ENCODE peak calls at places on chromosomes 13 and 19, in four cellular contexts. One of them, this sample, is unnamed. For H4K20me1, the result is how much of the 10 kb centered on the place peaks cover.

GRCh38 chr13:99965329-99966000 is 6.1 kb downstream of the ZIC5 start:
- DNase-seq in GM23338: no peak
- DNase-seq in neural progenitor cell: no peak
- DNase-seq in HCT116: no peak
- DNase-seq in this sample: no peak

GRCh38 chr19:13396256-13397080 is 109.8 kb downstream of the CACNA1A start:
- DNase-seq in neural progenitor cell: peak
- DNase-seq in GM23338: peak
- DNase-seq in HCT116: peak
- DNase-seq in this sample: peak

GRCh38 chr13:31859546-31859945 is 120.2 kb downstream of the RXFP2 start:
- DNase-seq in HCT116: no peak
- DNase-seq in neural progenitor cell: no peak
- DNase-seq in GM23338: no peak
- DNase-seq in this sample: peak

GRCh38 chr19:10256970-10257615 is 5.1 kb downstream of the MRPL4 start:
- DNase-seq in neural progenitor cell: no peak
- DNase-seq in GM23338: no peak
- DNase-seq in HCT116: no peak
- DNase-seq in this sample: no peak

GRCh38 chr19:43780706-43781525 is at the start of gene KCNN4:
- DNase-seq in neural progenitor cell: no peak
- DNase-seq in HCT116: peak
- DNase-seq in GM23338: no peak
- DNase-seq in this sample: peak

GRCh38 chr13:51412431-51412830 is 40.4 kb downstream of the INTS6 start:
- DNase-seq in neural progenitor cell: no peak
- DNase-seq in GM23338: no peak
- DNase-seq in HCT116: no peak
- DNase-seq in this sample: no peak

GRCh38 chr19:33418871-33419762 is 45.6 kb downstream of the CEBPG start:
- DNase-seq in neural progenitor cell: no peak
- DNase-seq in HCT116: no peak
- DNase-seq in GM23338: no peak
- DNase-seq in this sample: no peak

GRCh38 chr19:45104658-45105384 is 11.8 kb downstream of the PPP1R37 start:
- DNase-seq in HCT116: no peak
- DNase-seq in GM23338: no peak
- DNase-seq in neural progenitor cell: no peak
- DNase-seq in this sample: no peak

GRCh38 chr19:46731007-46731501 is 14.1 kb upstream of the PRKD2 start:
- DNase-seq in neural progenitor cell: no peak
- DNase-seq in GM23338: no peak
- DNase-seq in HCT116: no peak
- DNase-seq in this sample: peak

GRCh38 chr19:13212759-13213330 is 62.6 kb downstream of the IER2 start:
- DNase-seq in neural progenitor cell: peak
- DNase-seq in HCT116: peak
- DNase-seq in GM23338: peak
- DNase-seq in this sample: peak

GRCh38 chr19:11361037-11361770 is 6.0 kb downstream of the PLPPR2 start:
- DNase-seq in neural progenitor cell: peak
- DNase-seq in GM23338: peak
- DNase-seq in HCT116: no peak
- DNase-seq in this sample: no peak

GRCh38 chr13:111485491-111486250 is 165.2 kb downstream of the TEX29 start:
- DNase-seq in neural progenitor cell: no peak
- DNase-seq in GM23338: no peak
- DNase-seq in HCT116: no peak
- DNase-seq in this sample: no peak

GRCh38 chr13:39604736-39605135 is 1.7 kb upstream of the LHFPL6 start:
- DNase-seq in HCT116: no peak
- DNase-seq in neural progenitor cell: no peak
- DNase-seq in GM23338: no peak
- DNase-seq in this sample: no peak

GRCh38 chr19:46499692-46500091 is 4.0 kb upstream of the PNMA8B start:
- DNase-seq in neural progenitor cell: peak
- DNase-seq in GM23338: no peak
- DNase-seq in HCT116: no peak
- DNase-seq in this sample: no peak

GRCh38 chr13:89279374-89279773 is 1608.2 kb downstream of the SLITRK5 start:
- DNase-seq in HCT116: no peak
- DNase-seq in neural progenitor cell: no peak
- DNase-seq in GM23338: no peak
- DNase-seq in this sample: no peak

GRCh38 chr19:46944918-46945628 is 74.6 kb upstream of the NPAS1 start:
- DNase-seq in GM23338: peak
- DNase-seq in neural progenitor cell: peak
- DNase-seq in HCT116: no peak
- DNase-seq in this sample: peak

GRCh38 chr19:10228393-10228792 is 2.7 kb downstream of the S1PR2 start:
- DNase-seq in HCT116: no peak
- DNase-seq in GM23338: no peak
- DNase-seq in neural progenitor cell: no peak
- DNase-seq in this sample: no peak

GRCh38 chr13:109856350-109856749 is 70.0 kb upstream of the IRS2 start:
- DNase-seq in GM23338: no peak
- DNase-seq in neural progenitor cell: no peak
- DNase-seq in HCT116: no peak
- DNase-seq in this sample: no peak

GRCh38 chr13:109989155-109989554 is 202.8 kb upstream of the IRS2 start:
- DNase-seq in GM23338: no peak
- DNase-seq in HCT116: no peak
- DNase-seq in neural progenitor cell: no peak
- DNase-seq in this sample: peak

GRCh38 chr13:62300021-62300420 is 884.4 kb upstream of the PCDH20 start:
- DNase-seq in neural progenitor cell: no peak
- DNase-seq in HCT116: no peak
- DNase-seq in GM23338: no peak
- DNase-seq in this sample: no peak

GRCh38 chr19:43532571-43532961 is 422 bp upstream of the ZNF575 start:
- DNase-seq in HCT116: peak
- DNase-seq in neural progenitor cell: no peak
- DNase-seq in GM23338: no peak
- DNase-seq in this sample: no peak

GRCh38 chr19:18847516-18848463 is 16.0 kb downstream of the UPF1 start:
- DNase-seq in HCT116: no peak
- DNase-seq in neural progenitor cell: no peak
- DNase-seq in GM23338: no peak
- DNase-seq in this sample: no peak

GRCh38 chr19:18789422-18789832 is 1.7 kb downstream of the COMP start:
- DNase-seq in neural progenitor cell: no peak
- DNase-seq in GM23338: no peak
- DNase-seq in HCT116: no peak
- DNase-seq in this sample: no peak

GRCh38 chr19:30444686-30445232 is 72.6 kb downstream of the ZNF536 start:
- DNase-seq in GM23338: no peak
- DNase-seq in neural progenitor cell: no peak
- DNase-seq in HCT116: no peak
- DNase-seq in this sample: no peak

GRCh38 chr19:19329199-19329598 is 8.6 kb downstream of the MAU2 start:
- DNase-seq in HCT116: no peak
- DNase-seq in neural progenitor cell: no peak
- DNase-seq in GM23338: no peak
- DNase-seq in this sample: no peak

GRCh38 chr13:26785845-26786630 is 25.5 kb upstream of the GPR12 start:
- DNase-seq in HCT116: no peak
- DNase-seq in GM23338: peak
- DNase-seq in neural progenitor cell: peak
- DNase-seq in this sample: no peak

GRCh38 chr19:47253467-47253881 is 2.9 kb upstream of the CCDC9 start:
- DNase-seq in GM23338: no peak
- DNase-seq in HCT116: no peak
- DNase-seq in neural progenitor cell: no peak
- DNase-seq in this sample: peak

GRCh38 chr13:43983373-43983772 is 103.7 kb downstream of the LACC1 start:
- DNase-seq in neural progenitor cell: peak
- DNase-seq in HCT116: no peak
- DNase-seq in GM23338: no peak
- DNase-seq in this sample: no peak

DNA sequence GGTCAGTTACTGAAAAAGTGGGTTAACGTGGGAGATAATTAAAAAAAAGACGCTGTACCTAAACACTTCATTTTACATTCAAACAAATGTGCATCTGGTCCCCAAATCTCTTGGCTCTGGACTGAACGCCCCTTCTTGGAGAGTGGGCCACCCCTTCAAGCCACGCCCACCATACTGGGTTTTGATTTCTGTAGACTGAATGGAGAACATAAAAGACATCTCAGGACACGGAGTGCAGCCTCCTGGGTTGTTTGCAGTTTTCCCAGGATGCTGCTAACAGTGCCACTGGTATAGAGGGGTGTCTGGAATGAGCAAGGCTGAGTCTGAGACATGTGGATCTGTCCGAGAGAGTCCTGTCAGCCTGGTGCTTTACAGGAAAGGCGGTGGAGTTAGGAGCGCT is 10.6 kb downstream of the TFDP1 start:
- DNase-seq in HCT116: no peak
- DNase-seq in neural progenitor cell: no peak
- DNase-seq in GM23338: no peak
- DNase-seq in this sample: no peak
- H4K20me1 ChIP-seq in HCT116: under half
- H4K20me1 ChIP-seq in neural progenitor cell: under half
- H4K20me1 ChIP-seq in GM23338: under half
- H4K20me1 ChIP-seq in this sample: under half

GRCh38 chr19:8231073-8231604 is 22.0 kb downstream of the CERS4 start:
- DNase-seq in HCT116: no peak
- DNase-seq in neural progenitor cell: no peak
- DNase-seq in GM23338: no peak
- DNase-seq in this sample: no peak

GRCh38 chr19:8237026-8237425 is 27.9 kb downstream of the CERS4 start:
- DNase-seq in GM23338: no peak
- DNase-seq in HCT116: no peak
- DNase-seq in neural progenitor cell: no peak
- DNase-seq in this sample: no peak

GRCh38 chr19:8238251-8238650 is 29.1 kb downstream of the CERS4 start:
- DNase-seq in GM23338: no peak
- DNase-seq in neural progenitor cell: peak
- DNase-seq in HCT116: no peak
- DNase-seq in this sample: no peak

DNA sequence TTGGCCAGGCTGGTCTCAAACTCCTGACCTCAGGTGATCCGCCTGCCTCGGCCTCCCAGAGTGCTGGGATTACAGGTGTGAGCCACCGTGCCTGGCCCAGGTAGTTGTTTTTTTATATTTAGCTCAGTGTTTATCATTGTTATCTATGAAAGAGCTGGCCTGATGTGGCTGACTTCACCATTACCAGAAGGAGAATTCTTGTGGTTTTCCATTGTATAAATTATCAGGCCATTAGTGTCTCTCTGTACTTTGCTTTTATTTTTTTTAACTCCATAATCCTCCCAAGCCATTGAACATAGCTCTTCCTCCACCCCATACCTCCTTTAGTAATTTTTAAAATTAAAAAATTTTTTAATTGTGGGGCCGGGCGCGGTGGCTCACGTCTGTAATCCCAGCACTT is 24.2 kb downstream of the CERS4 start:
- DNase-seq in neural progenitor cell: no peak
- DNase-seq in GM23338: no peak
- DNase-seq in HCT116: no peak
- DNase-seq in this sample: no peak
- H3K27ac ChIP-seq in neural progenitor cell: no peak
- H3K27ac ChIP-seq in GM23338: no peak
- H3K27ac ChIP-seq in HCT116: no peak
- H3K27ac ChIP-seq in this sample: no peak

GRCh38 chr19:5002143-5002542 is 33.2 kb downstream of the KDM4B start:
- DNase-seq in GM23338: no peak
- DNase-seq in HCT116: peak
- DNase-seq in neural progenitor cell: no peak
- DNase-seq in this sample: no peak
- H4K20me1 ChIP-seq in GM23338: under half
- H4K20me1 ChIP-seq in HCT116: under half
- H4K20me1 ChIP-seq in neural progenitor cell: half or more
- H4K20me1 ChIP-seq in this sample: under half

DNA sequence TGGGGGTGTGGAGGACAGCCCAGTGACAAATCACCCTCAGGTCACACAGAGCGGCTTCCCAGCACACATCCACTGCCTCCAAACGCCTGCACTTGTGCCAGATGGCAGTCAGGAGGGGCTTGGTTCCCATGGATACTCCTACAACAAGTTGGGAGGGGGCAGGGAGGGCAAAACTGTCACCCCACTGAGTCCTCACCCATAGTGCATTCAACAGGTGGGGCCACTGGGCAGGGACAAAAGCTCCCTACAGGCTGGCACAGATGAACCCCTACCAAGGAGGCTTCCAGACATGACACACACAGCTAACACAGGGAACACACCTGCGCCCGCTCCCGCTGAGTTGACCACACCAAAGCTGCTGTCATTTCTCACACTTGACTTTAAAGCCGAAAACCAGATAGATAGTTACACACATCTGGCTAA is 120.5 kb downstream of the STK24 start:
- DNase-seq in GM23338: no peak
- DNase-seq in HCT116: no peak
- DNase-seq in neural progenitor cell: no peak
- DNase-seq in this sample: no peak
- H3K27ac ChIP-seq in GM23338: no peak
- H3K27ac ChIP-seq in HCT116: no peak
- H3K27ac ChIP-seq in neural progenitor cell: no peak
- H3K27ac ChIP-seq in this sample: no peak

DNA sequence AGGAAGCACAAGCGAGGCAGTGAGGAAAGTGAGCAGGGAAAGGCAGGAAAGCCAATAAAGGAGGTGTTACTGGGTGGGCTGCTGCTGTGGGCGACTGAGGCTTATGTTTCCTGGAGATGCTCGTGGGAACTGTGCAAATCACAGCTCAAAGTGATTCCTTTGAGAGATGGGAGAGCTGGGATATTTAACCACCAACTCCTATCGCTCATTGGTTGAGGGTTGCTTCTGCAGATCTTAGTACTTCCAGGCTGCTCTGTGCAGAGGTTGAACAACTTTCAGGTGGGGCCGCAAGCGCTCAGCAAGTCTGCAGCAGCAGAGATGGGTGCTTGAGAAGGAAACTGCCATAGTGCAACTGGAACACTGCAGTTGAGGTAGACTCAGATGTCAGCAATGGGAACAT is 8.4 kb downstream of the PCDH8 start:
- DNase-seq in HCT116: no peak
- DNase-seq in neural progenitor cell: no peak
- DNase-seq in GM23338: no peak
- DNase-seq in this sample: no peak
- H4K20me1 ChIP-seq in HCT116: under half
- H4K20me1 ChIP-seq in neural progenitor cell: under half
- H4K20me1 ChIP-seq in GM23338: under half
- H4K20me1 ChIP-seq in this sample: under half

DNA sequence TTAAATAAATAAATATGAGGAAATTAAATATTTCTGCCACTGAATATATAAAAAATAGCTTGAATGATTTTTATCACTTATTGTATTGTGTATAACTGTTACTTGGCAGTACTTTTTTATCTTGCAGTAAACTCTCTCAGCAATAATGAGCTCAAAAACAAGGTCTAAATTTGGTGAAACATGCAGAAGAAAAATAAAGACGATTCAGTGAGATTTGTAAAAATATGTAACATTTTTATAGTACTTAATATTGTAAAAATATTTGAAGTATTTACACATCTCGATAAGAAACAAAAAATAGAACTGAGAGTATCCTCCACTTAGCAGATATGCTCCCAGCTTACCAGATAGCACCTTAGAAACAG is 120.6 kb upstream of the MLNR start:
- DNase-seq in GM23338: no peak
- DNase-seq in HCT116: no peak
- DNase-seq in neural progenitor cell: no peak
- DNase-seq in this sample: no peak
- H3K27ac ChIP-seq in GM23338: no peak
- H3K27ac ChIP-seq in HCT116: no peak
- H3K27ac ChIP-seq in neural progenitor cell: no peak
- H3K27ac ChIP-seq in this sample: no peak